ENCODE peak calls at places on chromosomes 7 and 10, in eight cellular contexts. D is transverse colon; Y is mesendoderm; S is RWPE2; B is IMR-90; M is cardiac muscle cell; U is SJSA1; O is naive thymus-derived CD4-positive, alpha-beta T cell. V is an unnamed sample. For H3K4me1, the result is how much of the 10 kb centered on the place peaks cover.

GRCh38 chr10:75982611-75983369 is 551.4 kb downstream of the LRMDA start:
- DNase-seq in D (no peak), Y (no peak), S (no peak), B (peak), M (peak), U (no peak), O (no peak), V (no peak)

GRCh38 chr10:44975487-44976331 is 2.9 kb downstream of the DEPP1 start:
- DNase-seq in D (peak), Y (peak), S (no peak), B (peak), M (peak), U (peak), O (no peak), V (no peak)

GRCh38 chr10:31154996-31155395 is 123.3 kb upstream of the ZNF438 start:
- DNase-seq in D (no peak), Y (no peak), S (no peak), B (no peak), M (no peak), U (no peak), O (no peak), V (no peak)

GRCh38 chr10:28616514-28616913 is 60.8 kb upstream of the BAMBI start:
- DNase-seq in D (no peak), Y (no peak), S (no peak), B (no peak), M (no peak), U (no peak), O (no peak), V (no peak)

GRCh38 chr10:12635127-12635541 is 285.8 kb downstream of the CAMK1D start:
- DNase-seq in D (no peak), Y (no peak), S (no peak), B (peak), M (no peak), U (peak), O (peak), V (peak)

GRCh38 chr7:23864984-23865383 is 155.0 kb downstream of the STK31 start:
- DNase-seq in D (no peak), Y (no peak), S (no peak), B (peak), M (peak), U (no peak), O (no peak), V (no peak)

GRCh38 chr10:7610651-7611389 is 55.9 kb downstream of the ITIH5 start:
- DNase-seq in D (peak), Y (peak), S (no peak), B (peak), M (peak), U (peak), O (no peak), V (no peak)

GRCh38 chr10:17758200-17758599 is 6.2 kb downstream of the TMEM236 start:
- DNase-seq in D (no peak), Y (no peak), S (no peak), B (no peak), M (peak), U (no peak), O (no peak), V (no peak)

GRCh38 chr7:37047260-37047659 is 323.0 kb upstream of the AOAH start:
- DNase-seq in D (no peak), Y (no peak), S (no peak), B (no peak), M (no peak), U (no peak), O (no peak), V (no peak)

GRCh38 chr10:3622845-3623621 is 162.0 kb downstream of the KLF6 start:
- DNase-seq in D (no peak), Y (no peak), S (no peak), B (peak), M (peak), U (peak), O (peak), V (peak)

GRCh38 chr7:81299711-81300110 is 380.9 kb upstream of the SEMA3C start:
- DNase-seq in D (no peak), Y (no peak), S (no peak), B (peak), M (no peak), U (no peak), O (no peak), V (no peak)

GRCh38 chr7:128863433-128863989 is 855 bp downstream of the ATP6V1F start:
- DNase-seq in D (peak), Y (peak), S (no peak), B (peak), M (peak), U (peak), O (peak), V (peak)

GRCh38 chr7:11261470-11261869 is 287.8 kb downstream of the PHF14 start:
- DNase-seq in D (no peak), Y (no peak), S (no peak), B (no peak), M (no peak), U (no peak), O (no peak), V (no peak)

GRCh38 chr10:63866075-63866746 is 345.0 kb downstream of the REEP3 start:
- DNase-seq in D (peak), Y (peak), S (no peak), B (peak), M (peak), U (peak), O (peak), V (peak)

GRCh38 chr7:151382079-151382885 is 27.6 kb downstream of the WDR86 start:
- DNase-seq in D (no peak), Y (no peak), S (peak), B (no peak), M (no peak), U (no peak), O (no peak), V (peak)

GRCh38 chr10:43046288-43046991 is 30.4 kb upstream of the RET start:
- DNase-seq in D (peak), Y (no peak), S (peak), B (no peak), M (no peak), U (no peak), O (no peak), V (no peak)

GRCh38 chr7:24943096-24943948 is 36.7 kb downstream of the OSBPL3 start:
- DNase-seq in D (no peak), Y (no peak), S (no peak), B (no peak), M (no peak), U (no peak), O (no peak), V (no peak)

GRCh38 chr7:158109364-158110033 is 478.1 kb downstream of the PTPRN2 start:
- DNase-seq in D (no peak), Y (peak), S (no peak), B (no peak), M (no peak), U (no peak), O (no peak), V (no peak)

GRCh38 chr7:130463553-130464434 is 23.0 kb upstream of the CEP41 start:
- DNase-seq in D (no peak), Y (no peak), S (no peak), B (no peak), M (no peak), U (no peak), O (no peak), V (no peak)

GRCh38 chr10:62077330-62078015 is 176.0 kb downstream of the ARID5B start:
- DNase-seq in D (no peak), Y (no peak), S (no peak), B (no peak), M (no peak), U (no peak), O (no peak), V (no peak)

GRCh38 chr10:114779803-114780609 is 41.6 kb upstream of the FHIP2A start:
- DNase-seq in D (peak), Y (peak), S (no peak), B (peak), M (peak), U (peak), O (no peak), V (no peak)

GRCh38 chr7:18473119-18473518 is 22.4 kb upstream of the HDAC9 start:
- DNase-seq in D (no peak), Y (no peak), S (no peak), B (peak), M (no peak), U (no peak), O (no peak), V (no peak)

GRCh38 chr7:23955145-23955544 is 245.1 kb downstream of the STK31 start:
- DNase-seq in D (no peak), Y (no peak), S (no peak), B (peak), M (no peak), U (peak), O (no peak), V (no peak)

GRCh38 chr10:27155073-27155754 is at the start of gene MASTL:
- DNase-seq in D (peak), Y (peak), S (peak), B (peak), M (peak), U (peak), O (peak), V (peak)

GRCh38 chr10:92124524-92125168 is 166.2 kb downstream of the CPEB3 start:
- DNase-seq in D (peak), Y (no peak), S (no peak), B (peak), M (peak), U (no peak), O (no peak), V (no peak)

GRCh38 chr7:130939285-130940095 is 205.5 kb upstream of the KLF14 start:
- DNase-seq in D (no peak), Y (no peak), S (no peak), B (peak), M (no peak), U (peak), O (no peak), V (no peak)

GRCh38 chr10:46068117-46068516 is 22.0 kb upstream of the MSMB start:
- DNase-seq in D (no peak), Y (peak), S (no peak), B (no peak), M (no peak), U (no peak), O (no peak), V (no peak)

GRCh38 chr10:6667679-6668270 is 87.7 kb upstream of the PRKCQ start:
- DNase-seq in D (peak), Y (peak), S (no peak), B (peak), M (peak), U (no peak), O (peak), V (peak)

GRCh38 chr10:59470570-59470969 is 108.2 kb upstream of the FAM13C start:
- DNase-seq in D (no peak), Y (peak), S (no peak), B (no peak), M (no peak), U (no peak), O (no peak), V (no peak)

GRCh38 chr10:12177642-12178041 is 18.0 kb downstream of the NUDT5 start:
- DNase-seq in D (no peak), Y (no peak), S (no peak), B (peak), M (no peak), U (no peak), O (no peak), V (no peak)

GRCh38 chr10:89900554-89900953 is 199.2 kb downstream of the KIF20B start:
- DNase-seq in D (no peak), Y (no peak), S (no peak), B (no peak), M (no peak), U (no peak), O (no peak), V (no peak)

GRCh38 chr10:114445332-114445731 is 41.0 kb upstream of the AFAP1L2 start:
- DNase-seq in D (no peak), Y (no peak), S (no peak), B (no peak), M (no peak), U (no peak), O (no peak), V (no peak)

GRCh38 chr10:101768791-101769170 is 7.1 kb downstream of the FGF8 start:
- DNase-seq in D (no peak), Y (no peak), S (no peak), B (no peak), M (no peak), U (no peak), O (no peak), V (no peak)
- H3K27ac ChIP-seq in D (no peak), Y (no peak), S (no peak), B (no peak), M (no peak), U (no peak), O (no peak), V (no peak)

DNA sequence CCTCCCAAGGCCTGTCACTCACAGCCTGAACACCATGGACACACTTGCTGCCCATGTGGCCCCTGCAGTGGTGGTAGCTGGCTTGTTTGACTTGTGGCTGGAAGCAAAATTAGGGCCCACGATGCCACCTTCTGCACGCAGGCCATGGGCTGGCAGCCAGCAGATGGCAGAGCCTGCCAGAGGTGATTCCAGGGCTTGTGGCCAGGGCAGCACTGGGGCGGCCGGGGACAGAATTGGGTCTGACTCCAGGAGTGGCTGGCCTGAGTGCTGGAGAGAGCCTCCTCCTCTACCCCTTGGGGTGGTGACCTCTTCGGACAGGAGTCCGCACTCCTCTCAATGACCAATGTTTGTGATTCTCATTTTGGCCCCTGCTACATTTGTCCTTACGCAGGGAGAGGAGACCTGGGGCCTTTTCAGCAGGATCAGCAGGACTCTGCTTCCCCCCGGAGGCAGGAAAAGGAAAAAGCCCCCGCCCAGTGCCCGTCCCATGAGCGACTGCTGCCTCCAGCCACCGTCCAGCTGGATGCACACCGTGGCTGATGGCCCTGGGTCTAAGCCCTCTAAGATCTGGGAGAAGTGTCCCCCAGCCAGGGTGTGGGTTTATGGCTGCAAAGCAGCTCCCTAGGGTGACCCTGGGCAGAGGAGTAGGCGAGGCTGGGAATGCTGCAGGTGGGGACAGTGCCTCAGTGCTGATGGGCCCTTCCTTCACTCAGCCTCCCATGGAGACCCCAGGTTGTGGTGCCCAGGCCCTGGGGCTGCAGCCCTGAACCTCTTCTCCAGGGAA is 26.5 kb downstream of the DNAJB12 start:
- DNase-seq in D (peak), Y (peak), S (no peak), B (peak), M (peak), U (peak), O (peak), V (no peak)
- H3K4me1 ChIP-seq in D (under half), Y (under half), S (half or more), B (under half), M (half or more), U (under half), O (under half), V (half or more)

DNA sequence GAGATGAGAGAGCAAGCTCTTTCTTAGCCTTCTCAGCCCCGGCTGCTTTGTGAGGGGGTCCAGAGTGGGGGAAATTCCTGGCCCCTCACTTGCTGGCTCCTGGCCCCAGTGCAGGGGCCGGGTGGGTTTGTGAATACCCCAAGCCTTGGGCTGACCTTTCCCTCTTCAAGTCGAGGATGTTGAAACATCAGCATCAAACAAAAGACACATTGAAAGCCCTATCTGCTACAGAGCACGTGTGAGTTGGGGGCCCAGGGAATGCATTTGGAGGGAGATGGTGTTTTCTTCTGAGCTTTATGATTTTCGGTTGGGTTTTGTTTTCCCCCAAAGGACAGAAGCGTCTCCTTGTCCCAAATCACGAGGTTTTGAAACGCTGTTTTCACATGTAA is 2.8 kb downstream of the ZMIZ1 start:
- DNase-seq in D (no peak), Y (peak), S (no peak), B (no peak), M (no peak), U (no peak), O (no peak), V (no peak)
- H3K4me3 ChIP-seq in D (peak), Y (peak), S (peak), B (peak), M (peak), U (peak), O (peak), V (no peak)

GRCh38 chr10:74151057-74151878 is at the start of gene ADK:
- DNase-seq in D (peak), Y (peak), S (peak), B (peak), M (peak), U (no peak), O (peak), V (peak)

GRCh38 chr10:74153676-74154075 is 2.7 kb downstream of the ADK start:
- DNase-seq in D (no peak), Y (no peak), S (no peak), B (no peak), M (peak), U (no peak), O (no peak), V (no peak)

GRCh38 chr10:74153123-74153522 is 2.1 kb downstream of the ADK start:
- DNase-seq in D (no peak), Y (peak), S (no peak), B (peak), M (peak), U (no peak), O (no peak), V (no peak)

GRCh38 chr10:74151879-74152722 is 1.1 kb downstream of the ADK start:
- DNase-seq in D (no peak), Y (no peak), S (no peak), B (no peak), M (no peak), U (no peak), O (no peak), V (no peak)

GRCh38 chr10:74156919-74157289 is 5.9 kb downstream of the ADK start:
- DNase-seq in D (peak), Y (no peak), S (no peak), B (peak), M (peak), U (no peak), O (no peak), V (no peak)
- H3K27ac ChIP-seq in D (no peak), Y (no peak), S (no peak), B (no peak), M (peak), U (no peak), O (no peak), V (no peak)

GRCh38 chr10:73862011-73862410 is 12.3 kb downstream of the CAMK2G start:
- DNase-seq in D (no peak), Y (no peak), S (no peak), B (no peak), M (no peak), U (no peak), O (no peak), V (no peak)
- H3K4me1 ChIP-seq in D (under half), Y (under half), S (under half), B (under half), M (under half), U (under half), O (under half), V (half or more)

DNA sequence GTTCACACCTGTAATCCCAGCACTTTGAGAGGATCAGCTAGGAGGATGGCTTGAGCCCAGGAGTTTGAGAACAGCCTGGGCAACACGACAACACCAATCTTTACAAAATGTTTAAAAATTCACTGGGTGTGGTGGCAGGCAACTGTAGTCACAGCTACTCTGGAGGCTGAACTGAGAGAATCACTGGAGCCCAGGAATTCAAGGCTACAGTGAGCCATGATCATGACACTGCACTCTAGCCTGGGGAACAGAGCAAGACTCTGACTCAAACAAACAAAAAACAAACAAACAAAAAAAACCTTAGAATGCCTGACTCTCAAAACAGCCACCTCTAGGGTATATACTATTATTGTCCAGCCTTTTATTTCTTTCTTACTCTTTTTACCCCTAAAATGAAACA is 56.5 kb upstream of the PAPSS2 start:
- DNase-seq in D (no peak), Y (no peak), S (no peak), B (no peak), M (no peak), U (no peak), O (no peak), V (no peak)
- H3K4me3 ChIP-seq in D (no peak), Y (no peak), S (no peak), B (no peak), M (no peak), U (no peak), O (no peak), V (no peak)

DNA sequence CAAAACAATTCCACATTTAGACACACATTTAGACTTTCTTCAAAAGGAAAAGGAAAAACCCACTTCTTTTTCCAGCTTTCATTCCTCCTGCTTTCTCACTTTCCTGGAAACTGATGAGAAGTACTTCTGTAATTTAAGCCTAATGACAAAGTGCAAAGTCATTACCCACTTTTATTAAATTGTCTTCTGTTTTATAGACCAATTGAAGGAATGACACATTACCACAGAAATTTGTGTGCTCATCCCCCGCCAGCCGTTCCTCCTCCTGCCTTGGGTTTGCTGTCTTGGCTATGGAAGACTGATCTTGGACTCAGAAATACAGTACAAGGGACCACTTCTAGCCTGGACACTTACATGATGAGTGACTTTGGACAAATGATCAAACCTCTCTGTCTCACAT is 717.8 kb downstream of the SORCS3 start:
- DNase-seq in D (no peak), Y (no peak), S (no peak), B (no peak), M (no peak), U (no peak), O (no peak), V (no peak)
- H3K27ac ChIP-seq in D (no peak), Y (no peak), S (no peak), B (no peak), M (no peak), U (no peak), O (no peak), V (no peak)

DNA sequence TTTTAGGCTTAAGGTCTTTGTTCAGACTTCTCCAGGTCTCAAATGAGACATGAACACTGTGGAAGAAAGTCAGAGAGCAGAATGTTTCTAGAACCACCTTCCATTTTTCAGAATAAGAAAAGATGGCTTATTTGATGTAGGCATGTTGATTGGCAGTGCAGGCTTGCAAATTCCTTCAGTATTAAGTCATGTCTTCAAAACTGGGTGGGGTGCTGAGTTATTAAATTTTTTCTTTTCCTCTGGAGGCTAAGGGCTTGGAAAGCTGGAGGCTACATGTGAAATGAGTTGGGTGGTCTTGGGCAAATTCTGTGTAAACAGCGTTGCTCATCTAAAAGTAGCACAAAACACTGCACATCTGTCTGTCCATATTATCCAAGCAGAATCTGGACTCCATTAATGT is 62.8 kb downstream of the PRTFDC1 start:
- DNase-seq in D (no peak), Y (no peak), S (no peak), B (no peak), M (peak), U (peak), O (no peak), V (no peak)
- H3K4me1 ChIP-seq in D (under half), Y (under half), S (under half), B (under half), M (under half), U (half or more), O (under half), V (half or more)